ENCODE peak calls at places on chromosomes 2 and 18, in four cellular contexts. A, W, H and L are unnamed samples.

GRCh38 chr2:71530246-71530986 is 77.1 kb downstream of the DYSF start:
- DNase-seq in A (peak; percentile 65), W (no peak), H (peak; percentile 28), L (peak; percentile 30)

GRCh38 chr2:74877376-74877775 is 43.4 kb downstream of the HK2 start:
- DNase-seq in A (no peak), W (no peak), H (no peak), L (no peak)

GRCh38 chr18:79847606-79848293 is 50.0 kb downstream of the KCNG2 start:
- DNase-seq in A (no peak), W (no peak), H (no peak), L (no peak)

GRCh38 chr18:5506174-5506573 is 37.6 kb downstream of the EPB41L3 start:
- DNase-seq in A (no peak), H (no peak), W (no peak), L (no peak)

GRCh38 chr2:16700566-16701259 is 35.1 kb upstream of the CYRIA start:
- DNase-seq in A (no peak), W (no peak), H (no peak), L (no peak)

GRCh38 chr2:72770879-72771461 is 54.9 kb downstream of the EXOC6B start:
- DNase-seq in H (peak; percentile 74), W (peak; percentile 37), A (peak; percentile 82), L (peak; percentile 71)

GRCh38 chr2:119223521-119224390 is at the start of gene STEAP3:
- DNase-seq in A (peak; percentile 67), H (peak; percentile 35), W (peak; percentile 77), L (peak; percentile 86)

GRCh38 chr2:36329746-36330145 is 25.8 kb upstream of the CRIM1 start:
- DNase-seq in W (no peak), A (peak; percentile 85), H (peak; percentile 80), L (peak; percentile 26)

GRCh38 chr2:212135739-212136138 is 402.9 kb downstream of the ERBB4 start:
- DNase-seq in W (no peak), H (peak; percentile 38), A (peak; percentile 4), L (no peak)

GRCh38 chr2:64649626-64650025 is 4.1 kb downstream of the SERTAD2 start:
- DNase-seq in H (no peak), W (no peak), A (no peak), L (peak; percentile 71)

GRCh38 chr2:240564571-240565266 is 3.6 kb upstream of the RNPEPL1 start:
- DNase-seq in A (peak; percentile 70), H (peak; percentile 88), W (no peak), L (peak; percentile 50)
- TF ChIP-seq CTCF in A (no peak), H (peak; percentile 43), W (peak; percentile 28), L (peak; percentile 36)

GRCh38 chr18:8706981-8707940 is 1.9 kb downstream of the MTCL1 start:
- DNase-seq in H (peak; percentile 73), A (peak; percentile 82), W (no peak), L (peak; percentile 70)
- TF ChIP-seq CTCF in H (no peak), A (no peak), W (peak; percentile 24), L (peak; percentile 47)

DNA sequence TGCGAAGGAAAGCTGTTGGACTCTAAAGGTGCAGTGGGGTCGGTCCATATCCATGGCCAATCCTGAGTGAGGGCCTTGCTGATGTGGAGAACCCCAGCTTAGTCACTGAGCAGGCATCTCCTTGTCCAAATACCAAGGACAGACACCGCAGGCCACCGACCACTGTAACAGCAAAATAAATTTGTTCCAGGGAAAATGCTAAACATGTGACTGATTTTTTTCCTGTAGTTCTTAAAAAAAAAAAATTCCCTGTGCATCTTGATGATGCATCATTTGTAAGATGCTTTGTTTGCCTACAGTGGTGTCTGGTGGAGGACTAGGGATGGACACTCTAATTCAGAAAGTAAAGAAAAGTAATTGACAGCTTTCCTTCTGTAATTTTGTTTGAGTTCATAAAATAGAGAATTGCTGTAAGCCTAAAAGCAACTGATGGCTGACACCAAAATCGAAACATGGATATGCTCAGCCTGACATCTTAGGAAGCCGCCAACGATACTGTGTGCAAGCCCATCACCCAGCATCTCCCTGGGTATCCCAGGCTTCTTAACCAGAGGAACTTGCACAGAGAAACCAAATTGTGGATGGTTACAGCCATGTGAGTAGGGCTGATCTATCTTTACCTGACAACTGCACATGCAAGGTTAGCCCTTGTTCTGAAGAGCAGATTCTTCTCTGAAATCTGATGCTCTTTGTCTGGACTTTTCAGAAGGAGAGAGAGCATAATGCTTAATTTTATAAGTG is 188.6 kb downstream of the ARL4C start:
- DNase-seq in W (no peak), H (peak; percentile 39), A (peak; percentile 86), L (no peak)
- TF ChIP-seq CTCF in W (no peak), H (peak; percentile 28), A (peak; percentile 9), L (no peak)

GRCh38 chr2:46488389-46488788 is 9.0 kb downstream of the TMEM247 start:
- DNase-seq in W (no peak), A (no peak), H (no peak), L (no peak)
- TF ChIP-seq CTCF in W (no peak), A (no peak), H (no peak), L (no peak)

GRCh38 chr2:166632616-166633015 is 138.6 kb upstream of the SCN7A start:
- DNase-seq in W (no peak), A (no peak), H (peak; percentile 98), L (peak; percentile 48)
- TF ChIP-seq CTCF in W (no peak), A (no peak), H (no peak), L (no peak)

DNA sequence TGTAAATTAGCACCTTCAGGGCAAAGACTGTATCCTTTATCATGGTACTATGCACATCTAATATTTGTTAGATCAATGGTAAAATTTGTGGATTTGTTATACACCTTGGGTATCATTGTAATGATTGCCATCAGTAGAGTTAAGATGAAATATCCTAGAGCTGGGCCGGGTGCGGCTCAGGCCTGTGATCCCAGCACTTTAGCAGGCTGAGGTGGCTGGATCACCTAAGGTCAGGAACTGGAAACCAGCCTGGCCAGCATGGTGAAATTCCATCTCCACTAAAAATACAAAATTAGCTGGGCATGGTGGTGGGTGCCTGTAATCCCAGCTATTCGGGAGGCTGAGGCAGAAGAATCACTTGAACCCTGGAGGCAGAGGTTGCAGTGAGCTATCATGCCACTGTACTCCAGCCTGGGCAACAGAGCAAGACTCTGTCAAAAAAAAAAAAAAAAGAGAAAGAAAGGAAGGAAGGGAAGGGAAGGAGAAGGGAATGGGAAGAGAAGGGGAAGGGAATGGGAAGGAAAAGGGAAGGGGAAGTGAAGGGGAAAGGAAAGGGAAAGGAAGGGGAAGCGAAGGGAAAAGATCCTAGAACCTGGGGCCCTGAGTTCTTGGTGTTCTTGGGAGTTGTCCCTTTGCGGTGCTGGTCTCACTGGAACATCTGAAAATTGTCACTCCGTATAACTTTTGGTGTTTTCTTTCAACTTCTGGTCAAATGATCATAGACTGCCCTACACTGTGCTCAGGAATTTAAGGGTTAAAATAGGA is 71.1 kb upstream of the NEUROD1 start:
- DNase-seq in H (no peak), W (no peak), A (no peak), L (no peak)
- TF ChIP-seq CTCF in H (no peak), W (no peak), A (no peak), L (no peak)